ENCODE peak calls at places on chromosome 22, in ten cellular contexts. U is brain microvascular endothelial cell; G is left cardiac atrium; M is caudate nucleus; T is activated naive CD4-positive, alpha-beta T cell treated with anti-CD3 and anti-CD28 coated beads, Interleukin-2, amount 50 U/mL, for 16 hours; A is HT1080; H is IMR-90; I is CD4-positive, CD25-positive, alpha-beta regulatory T cell; J is effector memory CD4-positive, alpha-beta T cell; W is SW 1271. L is an unnamed sample.

GRCh38 chr22:27554106-27554814 is 247.3 kb downstream of the MN1 start:
- DNase-seq in U (no peak), G (no peak), M (peak; percentile 13), T (no peak), A (peak; percentile 8), H (peak; percentile 20), I (no peak), J (no peak), W (no peak), L (no peak)

GRCh38 chr22:26066534-26066933 is 102.7 kb upstream of the SEZ6L start:
- DNase-seq in U (no peak), G (no peak), M (no peak), T (no peak), A (no peak), H (no peak), I (no peak), J (no peak), W (no peak), L (no peak)

GRCh38 chr22:35430897-35431322 is 31.0 kb downstream of the MCM5 start:
- DNase-seq in U (peak; percentile 88), G (peak; percentile 91), M (peak; percentile 84), T (peak; percentile 70), A (peak; percentile 78), H (peak; percentile 96), I (peak; percentile 55), J (peak; percentile 42), W (peak; percentile 51), L (peak; percentile 62)

GRCh38 chr22:39567135-39567946 is 3.2 kb upstream of the CACNA1I start:
- DNase-seq in U (no peak), G (no peak), M (no peak), T (peak; percentile 41), A (no peak), H (no peak), I (peak; percentile 49), J (peak; percentile 9), W (no peak), L (no peak)

GRCh38 chr22:31278643-31279326 is 13.5 kb downstream of the PIK3IP1 start:
- DNase-seq in U (no peak), G (no peak), M (no peak), T (no peak), A (no peak), H (no peak), I (peak; percentile 81), J (no peak), W (no peak), L (no peak)

GRCh38 chr22:19643448-19644313 is 70.6 kb upstream of the SEPTIN5 start:
- DNase-seq in U (no peak), G (no peak), M (no peak), T (no peak), A (no peak), H (no peak), I (no peak), J (no peak), W (no peak), L (no peak)

GRCh38 chr22:37802310-37803194 is 5.2 kb upstream of the GCAT start:
- DNase-seq in U (no peak), G (peak; percentile 77), M (peak; percentile 69), T (peak; percentile 39), A (no peak), H (peak; percentile 39), I (no peak), J (no peak), W (no peak), L (no peak)

GRCh38 chr22:42680648-42681047 is 31.5 kb upstream of the CYB5R3 start:
- DNase-seq in U (peak; percentile 94), G (peak; percentile 70), M (no peak), T (no peak), A (peak; percentile 97), H (peak; percentile 98), I (no peak), J (no peak), W (peak; percentile 64), L (peak; percentile 75)

GRCh38 chr22:17773606-17774205 is 563 bp downstream of the BID start:
- DNase-seq in U (no peak), G (peak; percentile 50), M (peak; percentile 46), T (peak; percentile 52), A (peak; percentile 23), H (peak; percentile 28), I (peak; percentile 40), J (peak; percentile 46), W (no peak), L (no peak)

GRCh38 chr22:47275479-47276218 is 513.2 kb downstream of the TBC1D22A start:
- DNase-seq in U (no peak), G (no peak), M (no peak), T (no peak), A (no peak), H (no peak), I (no peak), J (no peak), W (no peak), L (no peak)

GRCh38 chr22:37305873-37306272 is 23.6 kb downstream of the CYTH4 start:
- DNase-seq in U (no peak), G (peak; percentile 16), M (no peak), T (no peak), A (no peak), H (no peak), I (no peak), J (no peak), W (no peak), L (no peak)

GRCh38 chr22:17257091-17257490 is 37.9 kb upstream of the ADA2 start:
- DNase-seq in U (no peak), G (no peak), M (no peak), T (no peak), A (no peak), H (no peak), I (no peak), J (no peak), W (no peak), L (no peak)

GRCh38 chr22:37640591-37641250 is 1.3 kb downstream of the SH3BP1 start:
- DNase-seq in U (no peak), G (no peak), M (no peak), T (no peak), A (no peak), H (no peak), I (no peak), J (no peak), W (no peak), L (no peak)

GRCh38 chr22:50151571-50152537 is 18.7 kb upstream of the PANX2 start:
- DNase-seq in U (no peak), G (no peak), M (no peak), T (no peak), A (no peak), H (no peak), I (no peak), J (no peak), W (no peak), L (no peak)

GRCh38 chr22:40046126-40046525 is 51.4 kb downstream of the FAM83F start:
- DNase-seq in U (no peak), G (no peak), M (no peak), T (peak; percentile 45), A (no peak), H (no peak), I (no peak), J (no peak), W (no peak), L (no peak)

GRCh38 chr22:47165998-47166397 is 403.5 kb downstream of the TBC1D22A start:
- DNase-seq in U (no peak), G (no peak), M (no peak), T (no peak), A (no peak), H (no peak), I (no peak), J (no peak), W (no peak), L (no peak)

GRCh38 chr22:23152238-23153114 is 7.2 kb downstream of the RAB36 start:
- DNase-seq in U (no peak), G (no peak), M (no peak), T (no peak), A (no peak), H (no peak), I (no peak), J (no peak), W (no peak), L (peak; percentile 70)

GRCh38 chr22:17962168-17962567 is 62.2 kb downstream of the MICAL3 start:
- DNase-seq in U (no peak), G (no peak), M (no peak), T (no peak), A (no peak), H (no peak), I (no peak), J (no peak), W (no peak), L (no peak)

GRCh38 chr22:39970742-39971141 is 10.5 kb downstream of the TMA7B start:
- DNase-seq in U (no peak), G (no peak), M (no peak), T (no peak), A (no peak), H (no peak), I (no peak), J (no peak), W (no peak), L (no peak)

GRCh38 chr22:41762980-41763779 is 37.3 kb upstream of the CCDC134 start:
- DNase-seq in U (peak; percentile 9), G (no peak), M (peak; percentile 31), T (peak; percentile 25), A (peak; percentile 12), H (no peak), I (peak; percentile 32), J (no peak), W (no peak), L (no peak)

GRCh38 chr22:27460596-27461347 is 340.8 kb downstream of the MN1 start:
- DNase-seq in U (no peak), G (peak; percentile 35), M (peak; percentile 23), T (no peak), A (peak; percentile 84), H (peak; percentile 60), I (no peak), J (no peak), W (no peak), L (no peak)

GRCh38 chr22:30309981-30310672 is 16.6 kb downstream of the TBC1D10A start:
- DNase-seq in U (no peak), G (peak; percentile 43), M (no peak), T (no peak), A (no peak), H (peak; percentile 72), I (peak; percentile 52), J (no peak), W (no peak), L (peak; percentile 72)